ENCODE peak calls at places on chromosomes 5 and 9, in four cellular contexts. C is WTC11, T is K562, R is HepG2. E is an unnamed sample.

GRCh38 chr5:14359069-14360043 is 216.2 kb downstream of the TRIO start:
- DNase-seq in C (no peak), T (no peak), R (no peak), E (no peak)

GRCh38 chr9:76161546-76161945 is 232.7 kb downstream of the RFK start:
- DNase-seq in C (no peak), T (no peak), R (no peak), E (no peak)

GRCh38 chr5:51398875-51399635 is 15.8 kb downstream of the ISL1 start:
- DNase-seq in C (peak), T (no peak), R (no peak), E (no peak)

GRCh38 chr5:88875609-88876234 is 7.3 kb downstream of the MEF2C start:
- DNase-seq in C (no peak), T (no peak), R (no peak), E (no peak)

GRCh38 chr5:10489810-10490426 is 48.2 kb downstream of the ROPN1L start:
- DNase-seq in C (no peak), T (no peak), R (no peak), E (no peak)

GRCh38 chr9:26800322-26800721 is 92.3 kb downstream of the CAAP1 start:
- DNase-seq in C (no peak), T (no peak), R (no peak), E (no peak)

GRCh38 chr9:116576386-116576785 is 110.7 kb upstream of the TRIM32 start:
- DNase-seq in C (no peak), T (no peak), R (no peak), E (no peak)

GRCh38 chr5:57209316-57210040 is 35.6 kb downstream of the GPBP1 start:
- DNase-seq in C (no peak), T (no peak), R (no peak), E (no peak)

GRCh38 chr9:101737705-101738565 is 512 bp downstream of the GRIN3A start:
- DNase-seq in C (peak), T (no peak), R (no peak), E (peak)

DNA sequence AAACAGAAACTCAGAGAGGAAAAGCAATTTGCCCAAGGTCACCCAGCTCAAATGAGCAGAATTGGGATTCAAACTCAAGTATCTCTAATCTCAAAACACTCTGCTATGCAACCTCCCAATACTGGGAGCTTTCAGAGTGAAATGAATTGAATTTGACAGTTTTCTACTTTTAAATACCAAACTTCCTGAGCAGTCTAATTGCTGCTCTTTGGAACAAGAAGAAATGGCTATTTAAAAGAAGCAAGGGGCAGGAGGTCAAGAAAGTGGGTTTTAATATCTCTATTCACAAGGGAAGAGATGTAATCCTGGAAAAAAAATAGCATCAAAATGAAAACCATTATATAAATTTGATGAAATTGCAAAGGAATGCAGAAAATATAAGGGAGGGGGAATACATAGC is 142.6 kb downstream of the INSYN2B start:
- DNase-seq in C (no peak), T (no peak), R (no peak), E (no peak)
- TF ChIP-seq HMGXB4 in C (no peak), T (no peak), R (no peak), E (no peak)

DNA sequence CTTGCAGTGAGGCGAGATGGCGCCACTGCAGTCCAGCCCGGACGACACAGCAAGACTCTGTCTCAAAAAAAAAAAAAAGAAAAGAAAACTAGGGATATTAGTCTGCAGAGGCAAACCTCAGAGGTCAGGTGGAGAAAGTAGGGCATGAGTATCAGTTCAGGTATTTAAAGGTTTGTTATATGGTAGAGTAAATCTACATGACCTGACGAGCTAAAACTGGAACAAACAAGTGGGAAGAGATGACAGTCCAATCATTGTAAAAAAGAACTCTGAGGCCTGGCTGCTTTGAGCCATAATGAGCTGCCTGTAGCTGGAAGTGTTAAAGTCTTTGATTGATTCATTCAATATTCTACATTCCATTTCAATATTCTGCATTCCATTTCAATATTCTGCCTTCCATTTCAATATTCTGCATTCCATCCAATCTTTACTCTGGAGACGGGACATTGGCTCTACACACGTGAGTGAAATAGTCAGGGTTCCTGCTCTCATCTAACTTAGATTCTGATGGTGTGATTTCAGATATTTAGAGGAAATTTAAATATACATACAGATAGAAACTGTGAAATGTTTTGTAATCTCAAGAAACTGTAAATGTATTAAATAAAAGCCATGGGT is 28.9 kb upstream of the GRAMD2B start:
- DNase-seq in C (no peak), T (no peak), R (no peak), E (no peak)
- TF ChIP-seq HMGXB4 in C (no peak), T (no peak), R (no peak), E (no peak)

DNA sequence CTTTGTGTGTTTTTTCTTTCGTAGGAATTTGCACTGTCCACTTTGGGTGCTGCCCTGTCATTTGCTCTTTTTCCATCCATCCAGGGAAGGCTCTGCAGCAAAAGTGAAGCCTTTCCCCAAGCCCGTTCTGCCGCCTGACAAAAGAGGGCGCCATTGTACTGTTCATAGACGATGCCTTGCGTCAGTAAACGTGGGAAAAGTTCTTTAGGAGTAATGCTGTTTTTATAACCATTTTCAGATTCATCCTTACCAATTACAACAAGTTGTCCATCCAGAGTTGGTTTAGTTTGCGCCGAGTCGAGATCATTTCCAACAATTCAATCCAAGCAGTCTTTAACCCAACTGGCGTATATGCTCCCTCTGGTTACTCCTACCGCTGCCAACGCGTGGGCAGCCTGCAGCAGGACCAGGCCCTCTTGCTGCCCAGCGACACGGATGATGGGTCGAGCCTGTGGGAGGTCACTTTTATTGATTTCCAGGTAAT is 34.3 kb upstream of the RPS23 start:
- DNase-seq in C (peak), T (peak), R (peak), E (peak)
- TF ChIP-seq HMGXB4 in C (no peak), T (no peak), R (no peak), E (no peak)

GRCh38 chr5:112957970-112958773 is 18.4 kb upstream of the DCP2 start:
- DNase-seq in C (no peak), T (no peak), R (peak), E (peak)
- TF ChIP-seq HMGXB4 in C (no peak), T (no peak), R (no peak), E (no peak)

GRCh38 chr9:68872026-68872501 is 141.8 kb downstream of the PRKACG start:
- DNase-seq in C (peak), T (no peak), R (no peak), E (no peak)

GRCh38 chr9:68873179-68873578 is 140.7 kb downstream of the PRKACG start:
- DNase-seq in C (no peak), T (no peak), R (no peak), E (no peak)

GRCh38 chr9:68867066-68867465 is 146.8 kb downstream of the PRKACG start:
- DNase-seq in C (no peak), T (no peak), R (no peak), E (no peak)

GRCh38 chr9:68870049-68870448 is 143.9 kb downstream of the PRKACG start:
- DNase-seq in C (no peak), T (no peak), R (no peak), E (no peak)

DNA sequence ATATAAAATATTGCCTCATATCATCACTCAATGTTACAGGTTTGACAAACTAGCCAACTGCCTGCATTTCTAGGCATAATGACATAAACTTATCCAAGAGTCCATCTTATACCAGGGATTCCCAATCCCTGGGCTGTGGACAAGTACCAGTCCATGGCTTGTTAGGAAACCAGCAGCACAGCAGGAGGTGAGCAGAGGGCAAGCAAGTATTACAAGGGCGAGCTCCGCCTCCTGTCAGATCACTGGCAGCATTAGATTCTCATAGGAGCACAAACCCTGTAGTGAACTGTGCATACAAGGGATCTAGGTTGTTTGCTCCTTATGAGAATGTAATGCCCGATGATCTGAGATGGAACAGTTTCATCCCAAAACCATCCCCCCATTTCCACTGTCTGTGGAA is 144.9 kb downstream of the PRKACG start:
- DNase-seq in C (peak), T (no peak), R (no peak), E (no peak)
- TF ChIP-seq HMGXB4 in C (no peak), T (no peak), R (no peak), E (no peak)

DNA sequence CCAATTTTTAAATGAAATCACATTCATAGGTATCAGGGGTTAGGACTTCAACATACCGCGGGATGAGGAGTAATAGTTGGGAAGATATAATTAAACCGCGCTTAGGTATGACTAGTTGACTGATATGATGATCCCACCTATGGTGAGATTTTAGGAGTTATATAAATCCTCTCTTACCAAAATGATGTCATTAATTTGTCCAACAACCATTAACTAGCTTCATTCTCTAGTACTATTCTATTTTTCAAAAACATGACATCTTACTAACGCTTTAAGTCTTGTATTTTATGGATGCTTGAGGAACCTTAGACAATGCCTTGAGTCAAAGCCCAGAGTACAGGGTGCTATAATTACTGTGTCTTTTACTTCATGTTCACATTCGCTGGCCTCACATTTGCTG is 59.6 kb upstream of the PIK3R1 start:
- DNase-seq in C (no peak), T (no peak), R (no peak), E (no peak)
- TF ChIP-seq HMGXB4 in C (no peak), T (no peak), R (no peak), E (no peak)

GRCh38 chr9:72882117-72882775 is 70.6 kb downstream of the ALDH1A1 start:
- DNase-seq in C (no peak), T (no peak), R (no peak), E (no peak)
- TF ChIP-seq HMGXB4 in C (no peak), T (no peak), R (no peak), E (no peak)

DNA sequence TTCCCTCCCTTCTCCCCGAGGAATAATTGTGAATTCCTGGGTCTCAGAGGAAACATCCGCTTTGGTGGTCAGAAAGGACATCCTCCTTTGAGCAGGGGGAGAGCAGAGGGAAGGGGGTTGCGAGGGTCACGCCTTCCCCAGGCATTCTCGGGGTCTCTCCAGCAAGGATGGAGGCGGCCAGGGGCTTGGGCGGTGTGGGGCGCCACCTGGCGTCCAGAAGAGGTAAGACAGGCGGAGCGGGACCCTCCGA is 129.1 kb downstream of the KCNIP1 start:
- DNase-seq in C (peak), T (peak), R (no peak), E (no peak)
- TF ChIP-seq HMGXB4 in C (no peak), T (no peak), R (peak), E (no peak)

GRCh38 chr9:136882109-136882946 is 4.0 kb upstream of the TRAF2 start:
- DNase-seq in C (no peak), T (peak), R (peak), E (peak)

GRCh38 chr9:136880651-136881050 is 5.7 kb upstream of the TRAF2 start:
- DNase-seq in C (no peak), T (no peak), R (no peak), E (no peak)

GRCh38 chr9:136886610-136887597 is 588 bp downstream of the TRAF2 start:
- DNase-seq in C (peak), T (peak), R (no peak), E (no peak)

GRCh38 chr9:136885950-136886578 is at the start of gene TRAF2:
- DNase-seq in C (peak), T (peak), R (peak), E (peak)

GRCh38 chr9:136881691-136882108 is 4.6 kb upstream of the TRAF2 start:
- DNase-seq in C (no peak), T (no peak), R (peak), E (peak)
- TF ChIP-seq HMGXB4 in C (no peak), T (no peak), R (no peak), E (no peak)